ENCODE peak calls at places on chromosomes 16 and 17, in six cellular contexts. M is H1, G is H9, C is IMR-90, A is mesenchymal stem cell, B is trophoblast cell. S is an unnamed sample.

GRCh38 chr16:48156790-48157209 is 1.0 kb upstream of the ABCC12 start:
- DNase-seq in G (peak), A (peak), M (peak), C (peak), B (peak), S (peak)

GRCh38 chr16:4701791-4702465 is 8.6 kb downstream of the NUDT16L1 start:
- DNase-seq in M (no peak), B (no peak), A (no peak), C (no peak), G (no peak), S (no peak)

GRCh38 chr16:30567160-30567990 is 4.1 kb downstream of the ZNF688 start:
- DNase-seq in M (no peak), C (peak), G (no peak), A (peak), B (no peak), S (no peak)

GRCh38 chr16:88727871-88728270 is 21.6 kb downstream of the CTU2 start:
- DNase-seq in A (no peak), G (no peak), C (no peak), M (no peak), B (peak), S (no peak)

GRCh38 chr16:3912373-3912772 is 31.9 kb upstream of the CREBBP start:
- DNase-seq in G (no peak), B (no peak), A (no peak), M (no peak), C (no peak), S (no peak)

GRCh38 chr16:56357291-56357764 is 68.0 kb downstream of the AMFR start:
- DNase-seq in M (peak), C (peak), A (peak), G (peak), B (no peak), S (no peak)

GRCh38 chr17:55038291-55038690 is 69.7 kb downstream of the STXBP4 start:
- DNase-seq in C (no peak), M (no peak), A (no peak), G (no peak), B (no peak), S (no peak)

GRCh38 chr17:57086069-57086930 is 1.3 kb downstream of the AKAP1 start:
- DNase-seq in G (peak), B (peak), M (peak), C (peak), A (peak), S (peak)

GRCh38 chr17:78294776-78295175 is 63.3 kb downstream of the TMEM235 start:
- DNase-seq in A (peak), B (no peak), C (peak), G (no peak), M (no peak), S (no peak)

GRCh38 chr17:10061131-10061581 is 137.2 kb downstream of the GAS7 start:
- DNase-seq in B (no peak), G (no peak), A (no peak), C (no peak), M (no peak), S (no peak)

GRCh38 chr16:180921-181667 is 835 bp downstream of the HBQ1 start:
- DNase-seq in M (peak), C (peak), A (peak), G (peak), B (peak), S (peak)

GRCh38 chr16:48374255-48374654 is 11.0 kb downstream of the SIAH1 start:
- DNase-seq in C (no peak), M (no peak), B (no peak), G (no peak), A (no peak), S (no peak)

GRCh38 chr16:85457366-85457765 is 155.8 kb upstream of the GSE1 start:
- DNase-seq in B (peak), M (no peak), A (no peak), C (no peak), G (no peak), S (no peak)

GRCh38 chr17:19753049-19753444 is 4.9 kb upstream of the ALDH3A1 start:
- DNase-seq in G (peak), A (peak), C (peak), B (peak), M (no peak), S (no peak)

GRCh38 chr17:59561042-59561441 is 4.4 kb upstream of the DHX40 start:
- DNase-seq in C (peak), G (peak), B (no peak), A (peak), M (no peak), S (no peak)

GRCh38 chr16:48906076-48906475 is 296.1 kb upstream of the N4BP1 start:
- DNase-seq in M (no peak), A (no peak), G (no peak), C (no peak), B (no peak), S (peak)

GRCh38 chr17:1108560-1108809 is 71.3 kb downstream of the ABR start:
- DNase-seq in M (no peak), A (peak), B (no peak), G (no peak), C (no peak), S (no peak)

GRCh38 chr17:66764559-66764958 is 70.4 kb upstream of the CACNG5 start:
- DNase-seq in A (no peak), C (no peak), G (peak), M (no peak), B (no peak), S (no peak)

GRCh38 chr17:31586946-31587345 is 195.5 kb downstream of the RAB11FIP4 start:
- DNase-seq in M (no peak), C (no peak), A (no peak), G (no peak), B (no peak), S (no peak)

GRCh38 chr17:68437979-68438877 is 19.1 kb downstream of the WIPI1 start:
- DNase-seq in M (no peak), A (peak), C (peak), G (peak), B (no peak), S (no peak)

GRCh38 chr17:35630530-35631148 is 43.5 kb downstream of the AP2B1 start:
- DNase-seq in B (no peak), G (no peak), M (no peak), A (peak), C (peak), S (no peak)

GRCh38 chr16:50474138-50474537 is 74.1 kb upstream of the NKD1 start:
- DNase-seq in M (no peak), G (no peak), A (no peak), C (no peak), B (no peak), S (no peak)

GRCh38 chr17:63699638-63700527 is at the start of gene LIMD2:
- DNase-seq in C (no peak), M (peak), B (no peak), G (peak), A (peak), S (peak)

GRCh38 chr17:56679767-56680422 is 86.4 kb downstream of the NOG start:
- DNase-seq in C (no peak), G (no peak), M (no peak), B (peak), A (peak), S (no peak)

GRCh38 chr16:8869212-8869987 is 594 bp upstream of the CARHSP1 start:
- DNase-seq in B (no peak), C (no peak), M (no peak), G (peak), A (peak), S (no peak)

GRCh38 chr16:30921748-30922419 is 1.5 kb upstream of the FBXL19 start:
- DNase-seq in A (peak), C (peak), G (peak), B (peak), M (peak), S (peak)

GRCh38 chr16:83508295-83508694 is 299.5 kb upstream of the HSBP1 start:
- DNase-seq in G (no peak), B (no peak), A (no peak), M (no peak), C (no peak), S (no peak)

GRCh38 chr16:50539053-50539615 is 9.1 kb upstream of the NKD1 start:
- DNase-seq in B (no peak), A (no peak), G (no peak), M (no peak), C (no peak), S (no peak)

GRCh38 chr17:34709108-34709779 is 129.9 kb downstream of the TMEM132E start:
- DNase-seq in B (no peak), A (no peak), G (peak), M (no peak), C (no peak), S (no peak)

GRCh38 chr16:9929313-9929712 is 252.9 kb downstream of the GRIN2A start:
- DNase-seq in G (no peak), M (no peak), C (no peak), A (no peak), B (no peak), S (no peak)

GRCh38 chr17:76899414-76899813 is 31.2 kb downstream of the MGAT5B start:
- DNase-seq in G (no peak), A (no peak), C (no peak), B (no peak), M (no peak), S (no peak)

GRCh38 chr17:3528604-3529511 is 28.8 kb downstream of the TRPV3 start:
- DNase-seq in B (peak), A (peak), M (no peak), C (no peak), G (peak), S (no peak)

GRCh38 chr17:33811006-33811760 is 443.9 kb upstream of the CCL2 start:
- DNase-seq in G (no peak), A (no peak), B (no peak), C (no peak), M (no peak), S (no peak)

GRCh38 chr17:79513805-79514535 is 96.9 kb downstream of the RBFOX3 start:
- DNase-seq in B (no peak), M (no peak), C (no peak), A (no peak), G (no peak), S (no peak)

GRCh38 chr16:53282975-53283946 is 151.0 kb upstream of the RBL2 start:
- DNase-seq in M (no peak), C (peak), A (peak), B (no peak), G (no peak), S (peak)

GRCh38 chr16:9082422-9082821 is 9.0 kb upstream of the HAPSTR1 start:
- DNase-seq in G (no peak), B (no peak), C (no peak), A (no peak), M (no peak), S (no peak)

GRCh38 chr17:81556863-81557262 is 4.7 kb upstream of the FAAP100 start:
- DNase-seq in B (no peak), M (no peak), A (no peak), C (no peak), G (no peak), S (no peak)

GRCh38 chr16:70534949-70535348 is 11.3 kb downstream of the SF3B3 start:
- DNase-seq in A (no peak), M (no peak), G (no peak), B (no peak), C (no peak), S (no peak)
- H3K14ac ChIP-seq in A (no peak), M (no peak), G (no peak), B (no peak), C (no peak), S (no peak)

GRCh38 chr17:4951486-4951885 is 567 bp downstream of the ENO3 start:
- DNase-seq in A (no peak), G (no peak), M (no peak), B (no peak), C (no peak), S (no peak)
- H2BK120ac ChIP-seq in A (no peak), G (no peak), M (no peak), B (no peak), C (peak), S (peak)

DNA sequence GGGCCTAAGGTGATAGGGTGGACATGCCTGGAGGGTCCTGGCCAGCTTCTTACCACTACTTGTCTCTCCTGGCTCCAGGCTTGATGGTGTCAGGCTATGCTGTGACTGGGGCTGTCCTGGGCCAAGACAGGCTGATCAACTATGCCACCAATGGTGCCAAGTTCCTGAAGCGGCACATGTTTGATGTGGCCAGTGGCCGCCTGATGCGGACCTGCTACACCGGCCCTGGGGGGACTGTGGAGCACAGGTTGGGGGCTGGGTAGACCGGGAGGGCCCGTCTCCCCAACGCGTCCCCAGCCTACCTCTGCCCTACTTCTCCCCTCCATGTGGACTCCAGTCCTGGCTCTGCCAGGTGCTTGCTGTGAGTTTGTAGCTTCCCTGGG is 4.5 kb downstream of the SPATA20 start:
- DNase-seq in A (no peak), M (no peak), C (no peak), G (no peak), B (no peak), S (no peak)
- H3K14ac ChIP-seq in A (no peak), M (no peak), C (no peak), G (no peak), B (no peak), S (no peak)

DNA sequence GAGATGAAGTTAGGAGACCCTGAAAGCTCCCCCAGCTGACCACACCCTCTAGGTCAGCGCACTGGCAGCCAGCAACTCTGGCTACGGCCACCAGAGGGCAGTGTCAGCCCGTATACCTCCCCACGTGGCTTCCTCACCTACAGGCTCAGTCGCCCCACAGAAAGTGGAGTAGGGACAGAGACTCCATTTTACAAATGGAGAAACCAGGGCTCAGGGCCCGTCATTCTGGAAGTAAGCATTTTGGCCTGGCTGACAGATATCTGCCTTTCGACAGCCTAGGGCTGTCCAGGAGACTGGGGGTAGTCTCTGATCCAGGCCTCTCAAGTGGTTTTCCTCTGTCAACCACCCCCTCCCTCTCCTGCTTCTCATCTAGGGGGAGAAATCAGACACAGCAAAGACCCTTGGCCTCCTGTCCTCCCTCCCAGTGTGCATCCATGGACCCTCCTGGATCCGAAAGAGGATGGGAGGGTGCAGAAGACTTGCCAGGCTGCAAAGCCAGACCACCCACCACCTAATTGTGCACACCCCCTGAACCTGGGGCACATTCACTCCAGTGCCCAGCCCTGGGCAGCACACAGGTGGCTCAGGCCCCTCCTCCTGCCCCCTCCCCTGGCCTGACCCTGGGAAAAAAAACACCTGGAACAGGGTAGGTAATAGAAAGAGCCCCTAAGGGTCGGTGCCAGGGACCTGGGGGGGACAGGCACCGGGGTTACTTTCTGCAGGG is 3.8 kb upstream of the HAP1 start:
- DNase-seq in B (peak), C (peak), M (peak), A (peak), G (peak), S (peak)
- H2BK120ac ChIP-seq in B (peak), C (peak), M (peak), A (peak), G (no peak), S (peak)

GRCh38 chr17:38443356-38444026 is 15.2 kb downstream of the ARHGAP23 start:
- DNase-seq in B (no peak), A (no peak), C (no peak), M (no peak), G (no peak), S (no peak)

GRCh38 chr17:38440614-38441397 is 12.5 kb downstream of the ARHGAP23 start:
- DNase-seq in A (no peak), M (peak), G (peak), C (no peak), B (no peak), S (no peak)

GRCh38 chr17:38444151-38444550 is 15.9 kb downstream of the ARHGAP23 start:
- DNase-seq in M (peak), A (peak), B (peak), C (peak), G (peak), S (no peak)

GRCh38 chr17:38441429-38442061 is 13.3 kb downstream of the ARHGAP23 start:
- DNase-seq in B (no peak), M (no peak), G (no peak), C (no peak), A (no peak), S (no peak)

DNA sequence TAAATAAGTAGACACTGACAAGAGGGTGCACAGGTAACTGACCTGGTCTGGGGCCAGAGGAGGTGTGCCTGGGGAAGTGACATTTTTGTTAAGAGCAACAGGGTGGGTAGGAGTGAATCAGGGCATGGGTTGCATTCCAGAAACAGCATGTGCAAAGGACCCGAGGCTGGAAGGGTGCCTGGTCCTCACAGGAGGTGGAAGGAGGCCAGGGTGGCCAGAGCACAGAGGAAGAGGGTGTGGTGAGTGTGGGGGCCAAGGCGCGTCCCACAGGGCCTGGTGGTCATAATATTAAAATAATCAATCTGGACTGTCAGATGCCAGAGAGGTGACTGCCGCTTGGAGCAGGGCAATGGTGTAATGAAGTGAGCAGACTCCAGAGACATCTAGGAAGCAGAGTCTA is 14.3 kb downstream of the ARHGAP23 start:
- DNase-seq in C (no peak), A (no peak), G (no peak), B (no peak), M (no peak), S (no peak)
- H3K14ac ChIP-seq in C (no peak), A (no peak), G (no peak), B (no peak), M (no peak), S (no peak)

GRCh38 chr17:17782425-17783120 is 54.2 kb downstream of the SREBF1 start:
- DNase-seq in M (peak), C (no peak), A (peak), B (no peak), G (peak), S (peak)
- H2BK120ac ChIP-seq in M (no peak), C (no peak), A (no peak), B (peak), G (no peak), S (peak)

GRCh38 chr17:29847527-29847931 is 82.5 kb downstream of the SSH2 start:
- DNase-seq in A (no peak), B (peak), M (no peak), G (no peak), C (no peak), S (no peak)
- H3K14ac ChIP-seq in A (no peak), B (no peak), M (no peak), G (no peak), C (no peak), S (no peak)

GRCh38 chr16:11497851-11498289 is 88.8 kb downstream of the LITAF start:
- DNase-seq in A (peak), G (no peak), C (peak), M (no peak), B (no peak), S (no peak)

GRCh38 chr16:11495066-11495407 is 91.7 kb downstream of the LITAF start:
- DNase-seq in M (no peak), A (no peak), C (no peak), G (no peak), B (no peak), S (no peak)

GRCh38 chr16:11499295-11500089 is 87.2 kb downstream of the LITAF start:
- DNase-seq in B (no peak), C (no peak), G (no peak), A (no peak), M (peak), S (no peak)

GRCh38 chr16:11498683-11499082 is 88.0 kb downstream of the LITAF start:
- DNase-seq in M (no peak), C (no peak), A (no peak), B (no peak), G (no peak), S (no peak)

GRCh38 chr16:11497329-11497805 is 89.4 kb downstream of the LITAF start:
- DNase-seq in C (peak), G (peak), A (peak), B (peak), M (peak), S (no peak)
- H2BK120ac ChIP-seq in C (peak), G (no peak), A (peak), B (no peak), M (peak), S (no peak)

DNA sequence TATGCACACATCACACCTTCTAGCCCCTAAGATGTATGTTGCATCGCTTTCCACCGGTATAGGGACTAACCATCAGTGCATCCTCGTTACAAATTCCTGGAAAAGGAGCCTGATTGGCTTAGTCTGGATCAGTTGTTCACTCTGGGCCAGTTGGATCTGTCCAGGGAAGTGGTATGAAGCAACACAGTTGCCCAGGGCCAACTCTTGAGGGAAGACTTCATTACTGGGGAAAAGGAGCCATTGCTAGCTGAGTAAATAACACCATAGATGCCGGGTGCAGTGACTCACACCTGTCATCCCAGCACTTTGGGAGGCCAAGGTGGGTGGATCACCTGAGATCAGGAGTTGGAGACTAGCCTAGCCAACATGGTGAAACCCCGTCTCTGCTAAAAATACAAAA is 275.2 kb upstream of the RBFOX1 start:
- DNase-seq in B (peak), C (no peak), M (no peak), A (no peak), G (no peak), S (no peak)
- H3K14ac ChIP-seq in B (no peak), C (no peak), M (no peak), A (no peak), G (no peak), S (no peak)